ENCODE peak calls at places on chromosomes 2 and 18, in seven cellular contexts. I is transverse colon, E is SK-N-SH, T is spleen, D is vagina, G is HCT116, Q is prostate gland. V is an unnamed sample.

GRCh38 chr18:79507546-79508480 is 112.1 kb downstream of the NFATC1 start:
- DNase-seq in G (no peak), T (peak), E (no peak), I (peak), Q (peak), D (no peak), V (no peak)

GRCh38 chr2:69907216-69907615 is 7.7 kb upstream of the MXD1 start:
- DNase-seq in T (no peak), G (no peak), D (no peak), Q (no peak), I (no peak), E (no peak), V (no peak)

GRCh38 chr2:15969214-15969613 is 28.9 kb downstream of the MYCN start:
- DNase-seq in G (no peak), Q (no peak), D (no peak), E (no peak), T (no peak), I (no peak), V (no peak)

GRCh38 chr2:172242968-172243367 is 140.3 kb upstream of the DLX2 start:
- DNase-seq in I (peak), D (no peak), G (no peak), Q (no peak), T (no peak), E (no peak), V (no peak)

GRCh38 chr2:46548521-46549144 is 69.3 kb downstream of the TMEM247 start:
- DNase-seq in E (no peak), D (no peak), I (no peak), T (no peak), G (no peak), Q (no peak), V (no peak)

GRCh38 chr2:45264227-45265225 is 255.3 kb upstream of the SIX2 start:
- DNase-seq in Q (no peak), D (no peak), T (no peak), G (no peak), E (no peak), I (no peak), V (no peak)

GRCh38 chr2:118582058-118582457 is 265.4 kb downstream of the EN1 start:
- DNase-seq in E (no peak), Q (no peak), T (no peak), D (no peak), G (no peak), I (no peak), V (no peak)

GRCh38 chr2:138059967-138060635 is 95.8 kb downstream of the HNMT start:
- DNase-seq in Q (no peak), T (no peak), I (no peak), G (no peak), E (peak), D (no peak), V (no peak)

GRCh38 chr2:235945608-235946140 is 222.5 kb downstream of the GBX2 start:
- DNase-seq in T (peak), D (no peak), E (no peak), G (no peak), I (no peak), Q (no peak), V (no peak)

GRCh38 chr2:190846746-190847145 is 33.9 kb upstream of the GLS start:
- DNase-seq in Q (no peak), T (no peak), D (no peak), I (no peak), E (no peak), G (no peak), V (no peak)

GRCh38 chr2:201879986-201880385 is 73.6 kb downstream of the CDK15 start:
- DNase-seq in E (no peak), D (no peak), Q (no peak), G (no peak), I (no peak), T (no peak), V (no peak)

GRCh38 chr18:69885841-69886531 is 61.7 kb downstream of the CD226 start:
- DNase-seq in D (no peak), Q (no peak), I (no peak), E (no peak), G (no peak), T (no peak), V (no peak)

GRCh38 chr2:222819722-222820333 is 41.0 kb upstream of the ACSL3 start:
- DNase-seq in T (no peak), I (no peak), D (no peak), Q (no peak), G (no peak), E (no peak), V (no peak)

GRCh38 chr2:12931211-12931844 is 214.6 kb downstream of the TRIB2 start:
- DNase-seq in T (no peak), G (peak), E (peak), I (no peak), D (no peak), Q (peak), V (no peak)

GRCh38 chr2:217944923-217945322 is 57.9 kb downstream of the TNS1 start:
- DNase-seq in Q (no peak), D (no peak), G (no peak), E (no peak), I (no peak), T (peak), V (no peak)

GRCh38 chr18:77897606-77898005 is 648.0 kb downstream of the GALR1 start:
- DNase-seq in E (no peak), Q (no peak), T (no peak), I (no peak), G (no peak), D (no peak), V (no peak)

GRCh38 chr2:39127973-39128372 is 7.1 kb upstream of the SOS1 start:
- DNase-seq in G (no peak), T (no peak), I (peak), Q (no peak), D (no peak), E (peak), V (no peak)

GRCh38 chr18:50203801-50204604 is 9.1 kb upstream of the MYO5B start:
- DNase-seq in T (no peak), I (peak), E (peak), D (no peak), G (peak), Q (peak), V (no peak)

GRCh38 chr2:7749895-7750559 is 832.8 kb downstream of the RNF144A start:
- DNase-seq in E (no peak), I (no peak), G (no peak), T (no peak), Q (no peak), D (no peak), V (no peak)

GRCh38 chr18:8084160-8084559 is 517.0 kb downstream of the PTPRM start:
- DNase-seq in I (no peak), T (no peak), Q (no peak), G (peak), D (no peak), E (peak), V (no peak)

GRCh38 chr2:158120102-158120501 is 18.4 kb downstream of the UPP2 start:
- DNase-seq in D (no peak), E (no peak), Q (no peak), G (no peak), I (no peak), T (no peak), V (no peak)

GRCh38 chr2:232749331-232749730 is 27.0 kb downstream of the KCNJ13 start:
- DNase-seq in G (no peak), E (no peak), I (no peak), Q (no peak), D (no peak), T (no peak), V (no peak)

GRCh38 chr2:223598994-223599645 is 3.0 kb downstream of the SCG2 start:
- DNase-seq in T (no peak), Q (no peak), I (no peak), E (peak), D (no peak), G (no peak), V (no peak)

GRCh38 chr2:70946832-70947442 is 11.2 kb downstream of the ATP6V1B1 start:
- DNase-seq in T (no peak), I (peak), Q (no peak), D (peak), G (peak), E (peak), V (no peak)

GRCh38 chr2:237604960-237605359 is 14.4 kb upstream of the RAB17 start:
- DNase-seq in D (no peak), T (no peak), E (no peak), I (no peak), G (peak), Q (no peak), V (no peak)

GRCh38 chr2:51103205-51103604 is 71.3 kb upstream of the NRXN1 start:
- DNase-seq in G (peak), I (peak), E (peak), D (no peak), Q (no peak), T (peak), V (no peak)

GRCh38 chr2:68832161-68832869 is 38.9 kb downstream of the BMP10 start:
- DNase-seq in I (peak), Q (no peak), D (no peak), E (no peak), T (peak), G (no peak), V (no peak)

DNA sequence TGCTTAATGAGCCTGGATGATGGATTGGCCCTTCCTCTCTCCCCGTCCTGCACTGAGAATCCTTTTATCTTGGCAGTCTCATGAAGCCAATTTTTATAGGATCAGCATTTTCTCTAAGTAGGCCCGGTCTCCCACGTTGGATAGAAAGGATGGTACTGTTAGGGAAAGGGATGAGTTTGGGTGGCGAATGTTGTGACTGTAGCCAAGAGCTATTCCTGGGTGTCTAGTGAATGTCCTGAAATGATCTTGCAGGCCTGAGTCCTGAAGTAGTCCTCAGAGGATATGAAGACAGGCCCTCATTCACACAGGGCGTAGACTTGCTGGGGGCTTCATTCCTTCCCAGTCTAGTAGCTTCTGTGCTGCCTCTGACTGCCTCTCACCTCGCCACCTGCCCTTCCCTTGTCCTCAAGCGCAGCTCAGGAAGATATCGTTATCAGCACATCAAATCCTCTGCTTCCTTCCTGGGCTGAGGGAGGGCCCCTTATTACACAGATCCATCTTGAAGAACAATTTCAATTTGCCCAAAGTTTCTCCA is 8.9 kb downstream of the LBH start:
- DNase-seq in Q (no peak), I (no peak), T (no peak), E (no peak), G (no peak), D (no peak), V (no peak)
- TF ChIP-seq POLR2AphosphoS5 in Q (no peak), I (peak), T (no peak), E (no peak), G (no peak), D (no peak), V (no peak)

DNA sequence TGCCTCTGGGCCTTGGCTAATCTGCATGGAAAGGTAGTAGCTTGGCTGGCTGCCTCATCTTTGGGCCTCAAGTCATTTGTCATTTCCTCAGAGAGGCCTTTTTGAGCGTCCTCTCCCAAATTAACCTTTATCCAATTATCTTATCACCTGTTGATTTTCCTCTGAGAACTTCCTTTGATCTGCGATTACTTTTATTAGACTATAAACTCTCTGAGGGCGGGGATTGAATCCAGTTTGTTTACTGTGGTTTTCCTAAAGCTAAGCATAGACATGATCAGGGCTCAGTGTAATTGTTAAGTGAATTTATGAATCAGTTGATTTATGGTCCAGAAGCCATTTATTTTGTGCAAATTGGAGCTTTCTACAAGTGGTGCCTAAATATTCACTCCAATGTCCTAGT is 7.5 kb downstream of the RPE start:
- DNase-seq in I (no peak), E (no peak), D (no peak), G (no peak), T (no peak), Q (no peak), V (no peak)
- TF ChIP-seq POLR2AphosphoS5 in I (no peak), E (no peak), D (no peak), G (no peak), T (no peak), Q (no peak), V (no peak)

DNA sequence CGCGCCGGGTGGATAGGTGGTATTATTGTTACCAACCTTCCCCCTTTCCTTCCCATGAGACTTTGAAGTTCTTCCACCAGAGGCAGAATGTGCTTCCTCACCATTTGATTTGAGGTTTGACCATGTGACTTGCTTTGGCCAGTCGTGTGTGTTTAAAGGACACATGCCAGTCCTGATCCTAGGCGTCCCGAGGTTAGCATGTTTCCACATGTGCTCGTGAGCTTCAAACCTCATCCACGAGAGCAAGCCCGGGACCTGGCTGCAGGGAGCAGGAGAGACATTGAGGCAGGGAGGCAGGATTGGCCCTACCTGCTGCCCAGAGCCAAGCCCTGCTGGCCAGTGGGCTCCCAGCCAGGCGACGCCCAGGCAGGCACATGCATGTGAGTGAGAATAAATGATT is 27.4 kb upstream of the EDAR start:
- DNase-seq in E (no peak), G (no peak), Q (no peak), T (no peak), D (no peak), I (no peak), V (no peak)
- TF ChIP-seq POLR2AphosphoS5 in E (no peak), G (no peak), Q (no peak), T (no peak), D (no peak), I (no peak), V (no peak)

GRCh38 chr2:61177727-61178549 is 15.9 kb downstream of the C2orf74 start:
- DNase-seq in D (no peak), E (no peak), G (no peak), Q (peak), I (peak), T (peak), V (peak)
- TF ChIP-seq POLR2AphosphoS5 in D (no peak), E (no peak), G (no peak), Q (no peak), I (no peak), T (peak), V (peak)